ENCODE peak calls at places on chromosome 5, in ten cellular contexts. O is adipocyte; Y is K562; V is left ventricle myocardium inferior; R is fibroblast of lung; F is PC-9; W is lower lobe of right lung; X is CD8-positive, alpha-beta T cell; N is T-helper 17 cell; U is cardiac muscle cell. P is an unnamed sample. For H3K9me3, the result is how much of the 10 kb centered on the place peaks cover.

GRCh38 chr5:92676839-92677197 is 904.2 kb downstream of the NR2F1-AS1 start:
- DNase-seq in O (no peak), Y (no peak), V (no peak), R (no peak), F (no peak), W (no peak), X (no peak), N (no peak), U (no peak), P (no peak)

GRCh38 chr5:122287101-122287500 is 24.9 kb upstream of the SNCAIP start:
- DNase-seq in O (no peak), Y (no peak), V (no peak), R (peak), F (no peak), W (no peak), X (no peak), N (no peak), U (no peak), P (no peak)

GRCh38 chr5:120139039-120139438 is 325.1 kb upstream of the PRR16 start:
- DNase-seq in O (peak), Y (no peak), V (no peak), R (peak), F (no peak), W (no peak), X (no peak), N (no peak), U (no peak), P (peak)

GRCh38 chr5:157290981-157291711 is 25.2 kb downstream of the CYFIP2 start:
- DNase-seq in O (no peak), Y (no peak), V (no peak), R (peak), F (no peak), W (no peak), X (no peak), N (no peak), U (peak), P (no peak)

GRCh38 chr5:174617285-174617684 is 107.1 kb upstream of the MSX2 start:
- DNase-seq in O (no peak), Y (no peak), V (no peak), R (no peak), F (no peak), W (no peak), X (no peak), N (no peak), U (no peak), P (no peak)

GRCh38 chr5:35319231-35320002 is 89.1 kb upstream of the PRLR start:
- DNase-seq in O (no peak), Y (no peak), V (peak), R (peak), F (no peak), W (peak), X (no peak), N (no peak), U (no peak), P (no peak)

GRCh38 chr5:126023894-126024575 is 399.2 kb upstream of the GRAMD2B start:
- DNase-seq in O (peak), Y (no peak), V (no peak), R (no peak), F (no peak), W (no peak), X (no peak), N (no peak), U (no peak), P (no peak)

GRCh38 chr5:175378444-175379028 is 65.4 kb downstream of the DRD1 start:
- DNase-seq in O (no peak), Y (no peak), V (no peak), R (peak), F (no peak), W (no peak), X (no peak), N (no peak), U (no peak), P (peak)

GRCh38 chr5:37938086-37938852 is 98.4 kb upstream of the GDNF start:
- DNase-seq in O (no peak), Y (no peak), V (no peak), R (no peak), F (no peak), W (no peak), X (no peak), N (no peak), U (no peak), P (no peak)

GRCh38 chr5:172410839-172411238 is 43.5 kb downstream of the SH3PXD2B start:
- DNase-seq in O (peak), Y (no peak), V (no peak), R (peak), F (no peak), W (no peak), X (no peak), N (no peak), U (no peak), P (no peak)

GRCh38 chr5:73378070-73378469 is 70.5 kb downstream of the FOXD1 start:
- DNase-seq in O (no peak), Y (no peak), V (no peak), R (no peak), F (no peak), W (no peak), X (no peak), N (no peak), U (no peak), P (no peak)

GRCh38 chr5:40679998-40680681 is 425 bp downstream of the PTGER4 start:
- DNase-seq in O (peak), Y (no peak), V (peak), R (no peak), F (no peak), W (peak), X (no peak), N (no peak), U (no peak), P (peak)

GRCh38 chr5:172731286-172732073 is 39.5 kb downstream of the DUSP1 start:
- DNase-seq in O (no peak), Y (no peak), V (no peak), R (peak), F (peak), W (peak), X (no peak), N (no peak), U (no peak), P (no peak)

GRCh38 chr5:14039576-14039975 is 95.1 kb upstream of the DNAH5 start:
- DNase-seq in O (no peak), Y (no peak), V (no peak), R (peak), F (peak), W (no peak), X (no peak), N (no peak), U (no peak), P (no peak)

GRCh38 chr5:39519566-39520231 is 94.9 kb upstream of the DAB2 start:
- DNase-seq in O (peak), Y (no peak), V (no peak), R (peak), F (no peak), W (no peak), X (no peak), N (no peak), U (no peak), P (no peak)

GRCh38 chr5:14757853-14758252 is 93.3 kb downstream of the OTULIN start:
- DNase-seq in O (no peak), Y (no peak), V (no peak), R (no peak), F (no peak), W (no peak), X (no peak), N (no peak), U (no peak), P (no peak)

GRCh38 chr5:124979174-124979573 is 232.7 kb upstream of the ZNF608 start:
- DNase-seq in O (no peak), Y (no peak), V (no peak), R (peak), F (no peak), W (no peak), X (no peak), N (no peak), U (peak), P (peak)

GRCh38 chr5:149549461-149550266 is 1.6 kb downstream of the CSNK1A1 start:
- DNase-seq in O (peak), Y (peak), V (no peak), R (peak), F (no peak), W (no peak), X (no peak), N (no peak), U (peak), P (peak)

GRCh38 chr5:39518516-39518915 is 93.7 kb upstream of the DAB2 start:
- DNase-seq in O (peak), Y (no peak), V (no peak), R (peak), F (no peak), W (no peak), X (no peak), N (no peak), U (no peak), P (peak)

GRCh38 chr5:116576043-116576713 is 1.6 kb upstream of the SEMA6A start:
- DNase-seq in O (peak), Y (peak), V (peak), R (peak), F (no peak), W (peak), X (no peak), N (no peak), U (peak), P (peak)

DNA sequence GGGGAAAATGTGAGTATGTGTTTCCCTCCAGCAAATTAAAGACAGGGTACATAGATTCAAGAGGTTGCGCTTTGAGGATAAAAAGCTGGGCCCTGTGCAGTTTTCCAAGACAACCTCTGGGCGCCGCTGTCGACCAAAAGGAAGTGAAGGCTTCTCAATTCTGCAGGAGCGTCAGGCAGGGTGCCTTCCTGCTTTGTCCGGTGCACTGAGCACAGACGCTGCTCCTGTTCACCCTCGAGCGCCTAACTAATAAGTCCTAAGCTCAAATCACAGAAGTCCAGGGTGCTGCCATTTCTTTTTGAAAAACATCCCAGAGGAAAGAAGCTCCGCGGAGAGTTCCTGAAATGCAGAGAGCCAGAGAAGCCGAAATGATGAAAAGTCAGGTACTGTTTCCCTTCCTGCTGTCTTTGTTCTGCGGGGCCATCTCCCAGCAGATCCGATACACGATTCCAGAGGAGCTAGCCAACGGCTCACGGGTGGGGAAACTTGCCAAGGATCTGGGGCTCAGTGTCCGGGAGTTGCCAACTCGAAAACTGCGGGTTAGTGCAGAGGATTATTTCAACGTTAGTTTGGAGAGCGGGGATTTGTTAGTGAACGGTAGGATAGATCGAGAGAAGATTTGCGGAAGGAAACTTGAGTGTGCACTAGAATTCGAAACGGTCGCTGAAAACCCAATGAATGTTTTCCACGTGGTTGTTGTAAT is at the start of gene PCDHGB1:
- DNase-seq in O (peak), Y (peak), V (no peak), R (peak), F (peak), W (no peak), X (no peak), N (no peak), U (peak), P (no peak)
- H3K9me3 ChIP-seq in O (under half), Y (under half), V (half or more), R (under half), F (under half), W (half or more), X (under half), N (under half), U (under half), P (under half)

GRCh38 chr5:179120951-179121666 is 60.9 kb downstream of the ZNF354C start:
- DNase-seq in O (no peak), Y (no peak), V (no peak), R (no peak), F (no peak), W (peak), X (no peak), N (no peak), U (no peak), P (no peak)
- H3K9me3 ChIP-seq in O (under half), Y (under half), V (under half), R (under half), F (under half), W (under half), X (under half), N (under half), U (under half), P (half or more)

GRCh38 chr5:8391916-8392315 is 523.0 kb downstream of the MTRR start:
- DNase-seq in O (no peak), Y (no peak), V (no peak), R (no peak), F (no peak), W (no peak), X (no peak), N (no peak), U (no peak), P (no peak)

DNA sequence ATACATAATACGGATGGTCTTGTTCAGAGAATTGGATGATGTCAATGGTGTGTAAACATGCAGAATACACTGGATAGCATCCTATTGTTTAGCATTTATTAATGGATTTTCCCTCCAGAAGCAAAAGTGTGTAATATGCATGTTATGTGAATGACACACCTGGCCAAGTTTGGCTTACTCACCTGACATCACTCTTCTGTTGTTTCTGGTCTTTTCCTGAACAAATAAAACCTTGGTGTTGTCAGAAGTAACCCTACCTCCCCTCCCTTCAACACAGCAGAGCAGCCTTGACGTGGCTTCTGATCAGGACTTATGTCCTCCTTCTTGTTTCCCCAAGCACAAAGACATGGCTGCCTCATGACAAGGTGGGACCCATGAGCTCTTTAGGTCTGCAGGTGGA is 517.9 kb downstream of the MTRR start:
- DNase-seq in O (no peak), Y (no peak), V (no peak), R (no peak), F (no peak), W (no peak), X (no peak), N (no peak), U (no peak), P (no peak)
- H3K9me3 ChIP-seq in O (under half), Y (under half), V (under half), R (under half), F (under half), W (under half), X (under half), N (under half), U (under half), P (under half)

DNA sequence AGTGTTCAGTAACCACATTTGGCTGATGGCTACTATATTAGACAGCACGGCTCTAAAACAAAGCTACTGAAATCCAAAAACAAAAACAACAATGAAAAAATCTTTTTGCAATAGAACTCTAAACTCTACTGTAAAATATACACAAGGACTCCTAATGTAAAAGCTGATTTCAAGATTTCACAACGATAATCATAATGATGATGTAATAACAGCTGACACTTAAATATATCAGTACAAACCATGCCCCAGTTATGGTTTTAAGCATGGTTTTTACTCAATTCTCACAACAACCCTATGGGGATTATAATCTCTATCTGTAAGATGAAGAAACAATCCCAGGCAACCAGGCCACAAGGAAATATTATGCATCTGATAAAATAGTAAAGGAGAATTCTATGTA is 3.3 kb downstream of the ZNF300 start:
- DNase-seq in O (no peak), Y (no peak), V (no peak), R (no peak), F (no peak), W (no peak), X (no peak), N (no peak), U (no peak), P (no peak)
- H3K9me3 ChIP-seq in O (half or more), Y (under half), V (half or more), R (under half), F (half or more), W (half or more), X (under half), N (under half), U (under half), P (under half)

DNA sequence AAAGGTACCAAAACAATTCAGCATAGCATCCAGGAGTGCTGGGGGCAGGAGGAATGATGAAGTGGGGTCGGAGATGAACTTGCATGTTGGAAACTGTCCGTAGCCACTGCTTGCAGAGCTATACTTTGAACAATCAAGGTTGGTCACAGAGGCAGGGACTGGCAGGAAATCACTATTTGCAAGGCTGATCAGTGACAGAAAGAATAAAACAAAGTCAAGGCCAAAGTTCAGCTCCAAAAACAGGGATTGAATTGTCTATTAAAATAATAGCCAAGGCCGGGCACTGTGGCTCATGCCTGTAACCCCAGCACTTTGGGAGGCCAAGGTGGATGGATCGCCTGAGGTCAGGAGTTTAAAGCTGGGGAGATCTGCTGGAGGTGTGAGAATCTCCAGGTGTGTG is 18.7 kb upstream of the SPRY4 start:
- DNase-seq in O (no peak), Y (no peak), V (no peak), R (no peak), F (no peak), W (no peak), X (no peak), N (no peak), U (no peak), P (no peak)
- H3K9me3 ChIP-seq in O (under half), Y (under half), V (under half), R (under half), F (under half), W (under half), X (under half), N (under half), U (under half), P (under half)

DNA sequence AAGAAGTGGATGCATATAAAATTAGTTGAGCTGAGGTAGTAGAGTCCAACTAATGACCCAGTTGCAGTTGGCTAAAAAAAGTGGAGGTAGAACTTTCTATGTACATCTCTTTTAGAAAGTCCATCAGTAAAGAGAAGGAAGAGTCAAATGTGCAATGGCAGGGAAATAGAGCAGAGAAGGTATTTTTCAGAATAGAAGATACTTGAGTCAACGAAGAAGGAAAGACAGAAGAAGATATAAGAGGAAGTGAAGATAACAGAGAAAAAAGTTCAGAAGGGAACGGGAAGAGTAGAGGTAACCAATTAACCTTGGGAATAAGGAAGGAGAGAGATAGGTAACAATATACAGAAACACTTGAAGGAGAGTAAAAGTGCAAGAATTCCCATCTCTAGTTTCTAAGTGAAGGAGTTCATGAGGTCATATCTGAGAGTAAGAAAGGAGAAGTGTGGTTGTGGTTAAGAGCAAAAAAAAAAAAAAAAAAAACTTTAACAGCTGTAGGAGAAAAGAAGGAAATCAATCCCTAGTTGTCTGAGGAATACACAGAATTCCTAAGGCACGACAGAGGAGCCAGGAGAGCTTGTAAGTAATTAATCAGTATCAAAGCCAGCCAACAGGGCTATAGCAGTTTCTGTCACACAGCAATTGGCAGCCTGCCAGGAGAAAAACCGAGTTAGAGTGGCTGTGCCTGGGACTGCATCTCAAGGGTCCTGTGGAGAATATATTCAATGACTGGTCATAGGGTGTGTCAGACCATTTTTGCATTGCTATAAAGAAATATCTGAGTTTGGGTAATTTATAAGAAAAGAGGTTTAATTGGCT is 61.0 kb downstream of the ARL15 start:
- DNase-seq in O (no peak), Y (peak), V (peak), R (peak), F (no peak), W (peak), X (peak), N (no peak), U (peak), P (no peak)
- H3K9me3 ChIP-seq in O (under half), Y (under half), V (under half), R (under half), F (under half), W (under half), X (under half), N (under half), U (under half), P (under half)

P was measured in SJSA1.